ENCODE peak calls at places on chromosomes 6 and 20, in six cellular contexts. X is DND-41; Q is stimulated activated naive CD8-positive, alpha-beta T cell treated with anti-CD3 and anti-CD28 coated beads, Interleukin-15, Interleukin-2, amounts not matched to agents 100 U/mL and 50 U/mL, for 24 hours; I is CD4-positive, alpha-beta T cell; P is Right ventricle myocardium superior; S is naive thymus-derived CD4-positive, alpha-beta T cell. N is an unnamed sample.

GRCh38 chr6:105179244-105180065 is at the start of gene POPDC3:
- ATAC-seq in S (no peak), X (no peak), Q (peak; percentile 21), I (no peak), P (peak; percentile 78), N (peak; percentile 74)

GRCh38 chr6:110283657-110284056 is 74.5 kb downstream of the METTL24 start:
- ATAC-seq in S (no peak), Q (no peak), P (peak; percentile 70), I (no peak), X (no peak), N (no peak)

GRCh38 chr6:107699191-107700015 is 124.7 kb downstream of the SCML4 start:
- ATAC-seq in I (no peak), P (no peak), S (peak; percentile 26), X (no peak), Q (no peak), N (no peak)

GRCh38 chr20:35636095-35636494 is 20.5 kb downstream of the SPAG4 start:
- ATAC-seq in S (no peak), Q (no peak), I (no peak), P (peak; percentile 45), X (no peak), N (no peak)

GRCh38 chr6:15239606-15240364 is 6.1 kb upstream of the JARID2 start:
- ATAC-seq in Q (no peak), P (peak; percentile 62), X (no peak), S (no peak), I (no peak), N (no peak)

GRCh38 chr6:157434349-157435016 is 53.5 kb downstream of the ZDHHC14 start:
- ATAC-seq in Q (no peak), X (no peak), P (peak; percentile 80), S (no peak), I (no peak), N (no peak)

GRCh38 chr20:12331236-12331635 is 413.5 kb downstream of the BTBD3 start:
- ATAC-seq in I (no peak), S (no peak), Q (no peak), P (no peak), X (no peak), N (no peak)

GRCh38 chr6:105194106-105194505 is 14.3 kb upstream of the POPDC3 start:
- ATAC-seq in I (no peak), Q (no peak), P (no peak), X (no peak), S (no peak), N (no peak)

GRCh38 chr6:134035823-134036296 is 16.6 kb downstream of the SLC2A12 start:
- ATAC-seq in S (peak; percentile 20), I (no peak), Q (peak; percentile 57), P (no peak), X (no peak), N (peak; percentile 64)

GRCh38 chr6:63589955-63590411 is 17.7 kb downstream of the LOC128125822 start:
- ATAC-seq in I (no peak), P (no peak), Q (no peak), S (no peak), X (no peak), N (no peak)